ENCODE peak calls at places on chromosomes 7 and 10, in four cellular contexts. H, J, I and V are unnamed samples.

GRCh38 chr10:60532691-60533468 is 143.2 kb upstream of the ANK3 start:
- DNase-seq in J (no peak), H (no peak), I (no peak), V (no peak)

GRCh38 chr10:126092806-126093205 is 196.4 kb downstream of the FANK1 start:
- DNase-seq in J (no peak), H (no peak), I (no peak), V (no peak)

GRCh38 chr10:30718877-30719268 is 89.3 kb upstream of the LYZL2 start:
- DNase-seq in J (no peak), H (no peak), I (no peak), V (no peak)

GRCh38 chr10:78745445-78745844 is 323.3 kb upstream of the ZMIZ1 start:
- DNase-seq in H (peak), I (no peak), J (no peak), V (no peak)

GRCh38 chr10:76031099-76031498 is 599.7 kb downstream of the LRMDA start:
- DNase-seq in J (no peak), I (no peak), H (no peak), V (no peak)

GRCh38 chr7:129530881-129531391 is 28.6 kb downstream of the SMKR1 start:
- DNase-seq in H (peak), I (no peak), J (peak), V (no peak)

GRCh38 chr7:120733143-120733542 is 124.8 kb downstream of the TSPAN12 start:
- DNase-seq in J (peak), H (no peak), I (no peak), V (no peak)

GRCh38 chr7:64867863-64868440 is 35.1 kb upstream of the ZNF273 start:
- DNase-seq in I (no peak), H (no peak), J (no peak), V (no peak)

GRCh38 chr7:77933394-77933793 is 134.8 kb downstream of the PHTF2 start:
- DNase-seq in H (no peak), J (peak), I (no peak), V (peak)

GRCh38 chr7:45897042-45897690 is 8.9 kb downstream of the IGFBP1 start:
- DNase-seq in J (no peak), H (no peak), I (no peak), V (no peak)

GRCh38 chr10:11397980-11398580 is 213.4 kb downstream of the USP6NL start:
- DNase-seq in H (no peak), J (no peak), I (no peak), V (no peak)

GRCh38 chr10:77405771-77406241 is 231.8 kb downstream of the KCNMA1 start:
- DNase-seq in I (no peak), H (peak), J (peak), V (peak)

GRCh38 chr10:49023752-49024151 is 84.1 kb upstream of the LRRC18 start:
- DNase-seq in H (no peak), I (no peak), J (no peak), V (no peak)

GRCh38 chr10:17021661-17022060 is 108.0 kb downstream of the CUBN start:
- DNase-seq in H (no peak), J (no peak), I (no peak), V (no peak)

GRCh38 chr7:15621468-15621867 is 59.7 kb upstream of the AGMO start:
- DNase-seq in H (no peak), J (no peak), I (no peak), V (no peak)

GRCh38 chr7:28315565-28316420 is 96.5 kb upstream of the CREB5 start:
- DNase-seq in H (no peak), I (no peak), J (no peak), V (no peak)

GRCh38 chr7:134857958-134858357 is 78.5 kb downstream of the CALD1 start:
- DNase-seq in H (no peak), I (no peak), J (no peak), V (no peak)

GRCh38 chr10:5360318-5360915 is 4.3 kb upstream of the UCN3 start:
- DNase-seq in J (no peak), I (no peak), H (no peak), V (no peak)

GRCh38 chr10:43237128-43237527 is 29.7 kb downstream of the RASGEF1A start:
- DNase-seq in J (no peak), H (no peak), I (no peak), V (no peak)

GRCh38 chr7:71210220-71210619 is 78.3 kb downstream of the GALNT17 start:
- DNase-seq in J (no peak), I (no peak), H (no peak), V (no peak)

GRCh38 chr7:38316733-38317360 is 43.4 kb upstream of the TARP start:
- DNase-seq in J (no peak), H (no peak), I (no peak), V (no peak)

GRCh38 chr7:74002474-74003017 is 25.4 kb upstream of the ELN start:
- DNase-seq in H (no peak), I (no peak), J (peak), V (no peak)

GRCh38 chr10:99459217-99459616 is 28.8 kb upstream of the GOT1 start:
- DNase-seq in H (no peak), I (no peak), J (no peak), V (no peak)

GRCh38 chr7:44194069-44194468 is 4.8 kb upstream of the GCK start:
- DNase-seq in J (no peak), H (no peak), I (no peak), V (no peak)

GRCh38 chr10:131199646-131200045 is 111.9 kb downstream of the TCERG1L start:
- DNase-seq in J (no peak), I (no peak), H (no peak), V (no peak)

GRCh38 chr10:86968271-86968993 is at the start of gene ADIRF:
- DNase-seq in H (no peak), J (no peak), I (no peak), V (no peak)

GRCh38 chr7:157558875-157559595 is 222.2 kb downstream of the DNAJB6 start:
- DNase-seq in H (peak), J (no peak), I (no peak), V (no peak)

GRCh38 chr7:54419209-54419608 is 123.0 kb upstream of the VSTM2A start:
- DNase-seq in J (no peak), H (no peak), I (no peak), V (no peak)

GRCh38 chr7:106693659-106694353 is 32.8 kb upstream of the CCDC71L start:
- DNase-seq in J (no peak), I (no peak), H (no peak), V (no peak)

GRCh38 chr7:1961776-1962276 is 270.9 kb downstream of the MAD1L1 start:
- DNase-seq in H (no peak), I (peak), J (no peak), V (no peak)

GRCh38 chr7:633381-634018 is 93.0 kb upstream of the DNAAF5 start:
- DNase-seq in H (no peak), I (no peak), J (no peak), V (no peak)

GRCh38 chr7:1538544-1539345 is 8.2 kb downstream of the MAFK start:
- DNase-seq in I (no peak), J (no peak), H (no peak), V (no peak)

GRCh38 chr7:140640727-140641531 is at the start of gene DENND2A:
- DNase-seq in I (no peak), H (no peak), J (no peak), V (no peak)

GRCh38 chr10:20712766-20713165 is 184.3 kb downstream of the NEBL start:
- DNase-seq in I (no peak), J (no peak), H (no peak), V (no peak)

GRCh38 chr10:44731271-44731670 is 179.9 kb upstream of the TMEM72 start:
- DNase-seq in I (no peak), H (no peak), J (no peak), V (no peak)

DNA sequence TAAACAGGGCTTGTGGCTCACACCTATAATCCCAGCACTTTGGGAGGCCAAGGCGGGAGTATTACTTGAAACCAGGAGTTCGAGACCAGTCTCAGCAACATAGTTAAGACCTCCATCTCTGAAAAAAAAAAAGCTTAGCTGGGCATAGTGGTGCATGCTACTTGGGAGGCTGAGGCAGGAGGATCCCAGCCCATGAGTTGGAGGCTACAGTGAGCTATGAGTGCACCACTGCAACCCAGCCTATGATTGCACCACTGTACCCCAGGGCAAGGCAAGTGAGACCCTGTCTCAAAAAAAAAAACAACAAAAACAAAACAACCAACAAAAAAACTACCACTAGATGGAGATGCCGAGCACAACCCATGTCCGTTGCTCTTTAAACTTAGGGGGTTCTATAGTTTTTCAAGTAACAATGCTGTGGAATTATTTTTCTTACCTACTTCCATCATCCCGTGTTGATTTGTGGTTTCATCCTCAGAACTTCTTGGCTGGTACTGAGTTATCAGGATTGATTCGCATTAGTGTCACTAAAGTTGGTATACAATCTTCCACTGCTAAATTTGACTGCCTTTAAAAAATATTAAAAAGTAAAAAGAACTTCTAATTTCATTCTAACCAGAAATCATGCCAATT is 12.2 kb upstream of the REPIN1 start:
- DNase-seq in I (no peak), J (peak), H (peak), V (peak)
- TF ChIP-seq POLR2AphosphoS2 in I (no peak), J (no peak), H (no peak), V (no peak)

DNA sequence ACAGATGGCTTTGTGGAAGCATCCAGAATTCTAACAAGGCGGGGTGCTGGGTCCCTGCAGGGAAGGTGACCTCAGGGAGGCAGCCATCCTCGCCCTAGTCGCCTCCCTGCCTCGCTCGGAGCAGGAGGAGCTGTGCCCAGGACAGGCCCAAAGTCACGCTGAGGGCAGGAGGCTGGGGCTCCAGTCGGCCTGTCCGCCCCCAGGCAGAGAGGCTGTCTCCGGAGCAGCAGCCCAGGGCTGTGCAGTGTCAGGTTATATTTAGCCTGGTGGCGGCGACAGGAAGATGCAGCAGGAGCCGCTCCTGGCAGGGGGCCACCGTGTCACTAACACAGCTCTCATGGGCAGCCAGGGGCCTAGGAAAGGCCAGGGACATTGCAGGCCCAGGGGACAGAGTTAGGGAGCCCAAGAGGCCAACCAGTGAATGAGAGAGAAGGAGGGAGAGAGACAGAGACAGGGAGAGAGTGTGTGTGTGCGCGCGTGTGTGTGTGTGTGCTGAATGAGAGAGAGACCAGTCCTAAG is 13.5 kb downstream of the KCNH2 start:
- DNase-seq in H (no peak), J (peak), I (no peak), V (peak)
- TF ChIP-seq POLR2AphosphoS2 in H (no peak), J (no peak), I (no peak), V (no peak)

DNA sequence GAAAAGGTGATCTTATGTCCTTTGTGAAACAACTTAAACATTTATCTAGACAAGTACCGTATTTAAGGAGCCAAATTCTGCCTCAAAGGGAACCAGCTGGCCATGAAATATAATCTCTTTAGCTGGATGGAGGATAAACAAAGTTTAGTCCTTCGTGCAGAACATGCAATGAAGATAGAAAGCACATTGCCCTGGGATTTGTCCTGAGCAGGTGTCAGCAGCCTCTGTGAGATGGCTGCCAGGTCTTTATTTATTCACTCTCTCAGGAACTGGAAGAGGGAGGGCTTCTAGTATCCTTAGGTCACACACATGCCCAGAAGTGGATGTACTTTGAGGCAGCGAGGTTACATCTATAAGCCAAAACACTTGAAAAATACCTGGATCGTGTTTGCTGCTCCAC is 57.4 kb upstream of the CASD1 start:
- DNase-seq in J (no peak), I (no peak), H (no peak), V (no peak)
- TF ChIP-seq POLR2AphosphoS2 in J (no peak), I (no peak), H (no peak), V (no peak)

DNA sequence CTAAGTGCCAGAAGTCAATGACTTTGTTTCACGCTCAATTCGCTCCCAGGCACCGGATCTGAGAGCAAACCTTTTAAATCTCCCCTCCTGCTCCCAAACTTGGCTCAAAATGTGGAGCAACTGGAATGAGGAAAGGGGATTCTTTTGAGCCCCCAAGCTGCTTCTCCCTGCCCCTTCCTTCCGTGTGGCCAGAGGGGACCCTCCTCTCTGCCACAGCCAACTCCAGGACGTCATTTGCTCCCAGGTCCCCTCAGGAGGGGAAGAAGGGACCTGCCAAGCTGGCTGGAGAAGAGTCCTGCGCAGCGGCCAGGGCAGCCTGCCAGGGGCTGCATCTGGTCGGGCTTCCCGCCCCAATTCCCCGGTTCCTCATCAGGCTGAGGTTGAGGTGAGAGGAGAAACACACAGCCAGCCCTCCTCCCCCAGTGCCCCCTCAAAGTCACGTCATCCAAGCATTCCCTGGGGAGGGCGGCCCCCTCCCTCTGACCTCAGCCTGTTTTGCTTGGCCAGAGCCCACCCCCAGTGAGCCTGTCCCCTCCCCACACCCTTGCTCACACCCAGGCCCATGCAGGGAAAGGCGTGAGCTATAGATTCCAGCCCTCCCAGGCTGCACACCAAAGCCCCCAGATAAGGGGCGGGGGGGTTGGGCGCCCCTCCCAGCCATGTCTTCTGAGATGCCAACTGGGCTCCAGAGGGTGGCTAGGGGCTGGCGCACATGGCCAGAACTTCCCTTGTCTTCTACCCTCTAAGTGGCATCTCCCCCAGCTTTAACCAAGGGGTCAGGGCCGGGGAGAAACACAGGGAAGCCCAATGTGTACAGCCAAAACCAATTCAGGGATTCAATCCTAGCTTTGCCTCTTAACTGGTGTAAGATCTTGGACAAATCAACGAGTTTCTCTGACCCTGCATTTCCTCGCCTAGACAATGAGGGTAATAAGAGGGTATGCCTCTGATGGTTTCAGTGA is 35.0 kb downstream of the SH3PXD2A start:
- DNase-seq in H (no peak), I (no peak), J (no peak), V (no peak)
- TF ChIP-seq POLR2AphosphoS2 in H (no peak), I (no peak), J (no peak), V (no peak)

GRCh38 chr7:19533266-19533665 is 175.6 kb downstream of the POLR1F start:
- DNase-seq in I (no peak), J (no peak), H (no peak), V (no peak)

GRCh38 chr7:19530852-19531251 is 178.0 kb downstream of the POLR1F start:
- DNase-seq in J (no peak), H (no peak), I (no peak), V (no peak)

GRCh38 chr7:19526639-19527038 is 182.2 kb downstream of the POLR1F start:
- DNase-seq in H (no peak), J (no peak), I (no peak), V (no peak)

GRCh38 chr7:19530261-19530660 is 178.6 kb downstream of the POLR1F start:
- DNase-seq in H (no peak), I (no peak), J (no peak), V (no peak)
- TF ChIP-seq POLR2AphosphoS2 in H (no peak), I (no peak), J (no peak), V (no peak)

DNA sequence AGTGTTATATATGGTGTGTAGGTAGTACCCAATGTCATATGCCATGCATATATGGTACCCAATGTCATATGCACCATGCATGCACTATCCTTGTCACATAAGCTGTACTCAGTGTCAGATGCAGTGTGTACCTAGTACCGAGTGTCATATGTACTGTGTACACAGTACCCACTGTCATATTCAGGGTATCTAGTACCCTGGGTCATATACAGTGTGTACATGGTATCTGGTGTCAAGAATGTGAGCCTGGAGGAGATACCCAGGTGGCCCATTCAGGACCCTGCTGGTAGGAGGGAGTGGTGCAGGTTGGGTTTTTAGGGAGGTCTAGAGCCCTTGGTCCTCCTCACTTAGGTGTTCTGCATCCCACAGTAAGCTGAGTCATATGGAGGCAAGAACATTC is 1.8 kb downstream of the ZMYND11 start:
- DNase-seq in J (peak), H (peak), I (no peak), V (peak)
- TF ChIP-seq POLR2AphosphoS2 in J (no peak), H (no peak), I (no peak), V (no peak)

GRCh38 chr10:117442944-117443676 is 67.9 kb upstream of the PDZD8 start:
- DNase-seq in J (peak), I (peak), H (peak), V (peak)
- TF ChIP-seq POLR2AphosphoS2 in J (no peak), I (no peak), H (no peak), V (no peak)

DNA sequence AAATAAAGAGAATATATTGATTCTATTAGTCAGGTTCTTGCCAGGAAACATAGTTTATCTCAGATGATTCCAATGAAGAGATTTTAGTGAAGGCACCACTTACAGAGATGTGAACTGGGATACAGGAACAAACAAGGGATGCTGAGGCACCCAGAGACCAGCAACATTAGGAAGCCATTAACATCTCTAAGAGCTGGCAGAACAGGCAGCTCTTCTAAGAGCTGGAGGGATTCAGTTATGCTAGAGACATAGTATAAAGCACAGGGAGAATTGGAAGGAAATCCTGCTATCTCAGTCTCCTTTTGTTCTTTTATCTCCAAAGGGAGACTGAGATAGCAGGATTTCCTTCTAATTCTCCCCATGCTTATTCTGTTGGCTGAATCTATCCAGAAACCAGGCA is 22.0 kb downstream of the OR6B1 start:
- DNase-seq in H (no peak), J (no peak), I (no peak), V (no peak)
- TF ChIP-seq POLR2AphosphoS2 in H (no peak), J (no peak), I (no peak), V (no peak)